ENCODE peak calls at places on chromosomes 12 and 14, in six cellular contexts. M is GM12865; G is bronchial epithelial cell; S is left ventricle myocardium inferior; I is CD8-positive, alpha-beta T cell; T is right atrium auricular region. O is an unnamed sample.

GRCh38 chr12:12636641-12637040 is 25.0 kb downstream of the CREBL2 start:
- DNase-seq in G (peak; percentile 72), S (no peak), T (no peak), I (no peak), M (peak; percentile 63), O (no peak)

GRCh38 chr12:67788118-67788517 is 139.6 kb downstream of the DYRK2 start:
- DNase-seq in G (no peak), T (no peak), M (no peak), S (no peak), I (no peak), O (no peak)

GRCh38 chr12:107515446-107515958 is 170.1 kb upstream of the PWP1 start:
- DNase-seq in S (peak; percentile 43), T (peak; percentile 87), M (peak; percentile 56), G (peak; percentile 100), I (no peak), O (peak; percentile 95)

GRCh38 chr12:16893426-16893825 is 287.5 kb upstream of the LMO3 start:
- DNase-seq in G (no peak), I (no peak), T (no peak), S (no peak), M (no peak), O (no peak)

GRCh38 chr12:70831538-70831937 is 89.0 kb downstream of the PTPRR start:
- DNase-seq in I (no peak), T (no peak), S (no peak), G (peak; percentile 68), M (no peak), O (no peak)

GRCh38 chr14:52076334-52076733 is 7.5 kb upstream of the NID2 start:
- DNase-seq in G (no peak), M (no peak), S (no peak), I (no peak), T (peak; percentile 84), O (peak; percentile 80)

GRCh38 chr12:122082621-122083356 is 4.2 kb downstream of the MLXIP start:
- DNase-seq in I (no peak), M (peak; percentile 34), T (no peak), S (no peak), G (no peak), O (no peak)

GRCh38 chr12:6954316-6954710 is 3.2 kb downstream of the PTPN6 start:
- DNase-seq in G (no peak), I (no peak), M (no peak), T (no peak), S (no peak), O (no peak)

GRCh38 chr12:67649165-67650126 is 901 bp downstream of the DYRK2 start:
- DNase-seq in I (peak; percentile 74), S (peak; percentile 41), G (no peak), M (peak; percentile 37), T (no peak), O (no peak)

GRCh38 chr12:64744422-64745258 is 14.6 kb downstream of the GNS start:
- DNase-seq in T (no peak), G (peak; percentile 50), S (no peak), I (no peak), M (no peak), O (no peak)

GRCh38 chr14:37253905-37254304 is 56.2 kb downstream of the MIPOL1 start:
- DNase-seq in S (no peak), M (no peak), T (no peak), I (no peak), G (peak; percentile 72), O (peak; percentile 88)

GRCh38 chr12:76103958-76104357 is 19.5 kb upstream of the NAP1L1 start:
- DNase-seq in S (no peak), I (no peak), M (no peak), G (no peak), T (no peak), O (no peak)

GRCh38 chr12:95083938-95084337 is 10.5 kb upstream of the NR2C1 start:
- DNase-seq in I (no peak), S (no peak), G (no peak), M (no peak), T (no peak), O (peak; percentile 32)

GRCh38 chr12:116048886-116049285 is 228.6 kb downstream of the MED13L start:
- DNase-seq in S (no peak), T (no peak), G (no peak), I (no peak), M (peak; percentile 13), O (no peak)

GRCh38 chr14:58663494-58664111 is 25.8 kb downstream of the DACT1 start:
- DNase-seq in S (no peak), T (no peak), I (no peak), G (peak; percentile 70), M (no peak), O (peak; percentile 80)

GRCh38 chr12:47133981-47134380 is 54.2 kb upstream of the AMIGO2 start:
- DNase-seq in I (no peak), T (no peak), G (peak; percentile 13), M (no peak), S (no peak), O (no peak)

GRCh38 chr12:111321317-111321716 is 47.6 kb downstream of the PHETA1 start:
- DNase-seq in G (no peak), I (no peak), M (no peak), S (no peak), T (no peak), O (no peak)

GRCh38 chr12:14771651-14772137 is 31.6 kb downstream of the WBP11 start:
- DNase-seq in T (no peak), G (no peak), I (peak; percentile 66), S (no peak), M (peak; percentile 73), O (no peak)

GRCh38 chr14:72420749-72421452 is 473.0 kb downstream of the DPF3 start:
- DNase-seq in M (peak; percentile 86), I (peak; percentile 67), G (peak; percentile 23), T (peak; percentile 64), S (peak; percentile 67), O (peak; percentile 81)

GRCh38 chr14:93824518-93825234 is 36.4 kb upstream of the PRIMA1 start:
- DNase-seq in S (no peak), I (no peak), G (no peak), T (no peak), M (no peak), O (no peak)

GRCh38 chr12:83010169-83010804 is 323.6 kb downstream of the TMTC2 start:
- DNase-seq in S (no peak), T (no peak), I (no peak), M (peak; percentile 10), G (no peak), O (no peak)

GRCh38 chr12:28884861-28885260 is 264.2 kb upstream of the FAR2 start:
- DNase-seq in T (no peak), M (no peak), S (no peak), I (no peak), G (no peak), O (no peak)

GRCh38 chr12:115885040-115885439 is 392.5 kb downstream of the MED13L start:
- DNase-seq in S (no peak), T (no peak), I (no peak), G (no peak), M (no peak), O (no peak)

GRCh38 chr14:36519431-36520321 is at the start of gene NKX2-1:
- DNase-seq in T (no peak), I (no peak), G (no peak), M (no peak), S (no peak), O (no peak)

GRCh38 chr14:103126088-103126872 is 3.0 kb downstream of the TNFAIP2 start:
- DNase-seq in I (no peak), M (no peak), T (no peak), G (no peak), S (peak; percentile 18), O (no peak)
- H3K4me3 ChIP-seq in I (no peak overlapping the region), M (no peak overlapping the region), T (peak overlapping the region; percentile 10), G (peak overlapping the region; percentile 11), S (peak overlapping the region; percentile 96), O (no peak overlapping the region)

GRCh38 chr14:31269599-31270195 is 62.1 kb upstream of the HECTD1 start:
- DNase-seq in T (no peak), M (no peak), S (no peak), G (no peak), I (no peak), O (no peak)

GRCh38 chr14:31266437-31267331 is 59.1 kb upstream of the HECTD1 start:
- DNase-seq in S (no peak), M (no peak), I (no peak), T (no peak), G (no peak), O (no peak)

GRCh38 chr14:31268216-31268615 is 60.6 kb upstream of the HECTD1 start:
- DNase-seq in S (no peak), T (no peak), I (no peak), G (no peak), M (no peak), O (no peak)

GRCh38 chr14:31271648-31272047 is 64.1 kb upstream of the HECTD1 start:
- DNase-seq in S (no peak), G (no peak), T (no peak), M (no peak), I (no peak), O (no peak)

GRCh38 chr14:31270196-31270772 is 62.7 kb upstream of the HECTD1 start:
- DNase-seq in S (no peak), M (peak; percentile 66), T (no peak), I (no peak), G (peak; percentile 21), O (no peak)
- TF ChIP-seq CTCF in S (peak; percentile 10), M (peak; percentile 57), T (no peak), I (no peak), G (peak; percentile 41), O (peak; percentile 43)

GRCh38 chr12:39441189-39441962 is 1.5 kb downstream of the KIF21A start:
- DNase-seq in M (no peak), G (no peak), T (no peak), S (no peak), I (no peak), O (no peak)
- H3K4me3 ChIP-seq in M (peak overlapping the region; percentile 69), G (peak overlapping the region; percentile 91), T (peak overlapping the region; percentile 80), S (peak overlapping the region; percentile 84), I (peak overlapping the region; percentile 84), O (peak overlapping the region; percentile 68)

GRCh38 chr14:90760055-90760444 is 56.2 kb downstream of the TTC7B start:
- DNase-seq in M (no peak), S (no peak), T (peak; percentile 48), I (no peak), G (no peak), O (no peak)

GRCh38 chr14:90758028-90758889 is 58.0 kb downstream of the TTC7B start:
- DNase-seq in S (peak; percentile 92), G (peak; percentile 84), I (peak; percentile 98), M (peak; percentile 96), T (peak; percentile 85), O (peak; percentile 80)

GRCh38 chr14:90758959-90759358 is 57.3 kb downstream of the TTC7B start:
- DNase-seq in G (no peak), T (peak; percentile 68), I (no peak), M (peak; percentile 36), S (peak; percentile 74), O (peak; percentile 17)

GRCh38 chr14:90759370-90760054 is 56.7 kb downstream of the TTC7B start:
- DNase-seq in S (no peak), G (no peak), I (no peak), M (peak; percentile 61), T (peak; percentile 55), O (no peak)

DNA sequence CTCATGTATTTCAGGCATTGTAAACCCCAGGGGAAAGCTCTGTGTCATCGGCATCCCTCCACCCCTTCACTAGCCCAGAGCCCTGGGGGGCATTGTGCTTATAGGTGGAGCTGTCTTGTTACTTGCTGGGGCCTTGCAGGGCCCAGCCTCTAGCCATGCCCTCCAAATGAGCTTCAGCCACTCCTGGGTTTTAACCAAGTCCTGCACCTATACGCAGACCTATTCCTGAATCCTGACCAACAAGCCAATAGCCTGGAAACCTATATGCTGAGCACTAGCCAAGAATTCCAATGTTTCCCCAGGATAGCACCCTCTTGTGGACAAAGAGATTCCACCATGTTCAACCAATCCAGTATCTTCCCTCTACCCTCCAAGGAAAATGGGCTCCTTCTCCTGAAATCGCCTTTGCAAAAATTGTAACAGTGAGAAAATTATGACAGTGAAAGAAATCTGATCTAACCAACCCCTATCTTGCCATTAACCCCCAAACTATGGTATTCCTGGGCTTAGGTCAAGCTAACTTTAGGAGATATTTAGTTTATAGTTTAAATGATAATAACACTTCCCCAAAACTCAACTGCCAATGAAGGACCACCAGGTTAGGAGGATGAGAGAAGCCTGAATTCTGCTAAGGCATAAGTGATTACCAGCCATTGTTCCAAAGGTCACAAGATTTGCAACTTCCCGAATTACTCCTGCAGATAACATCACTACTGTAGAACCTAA is 55.5 kb downstream of the TTC7B start:
- DNase-seq in T (peak; percentile 47), M (no peak), S (no peak), I (no peak), G (peak; percentile 46), O (peak; percentile 12)
- TF ChIP-seq CTCF in T (peak; percentile 29), M (peak; percentile 48), S (peak; percentile 71), I (peak; percentile 28), G (peak; percentile 75), O (peak; percentile 76)

O was measured in brain microvascular endothelial cell.